ENCODE peak calls at places on chromosomes 1 and 21, in six cellular contexts. Z is activated CD4-positive, alpha-beta T cell treated with anti-CD3 and anti-CD28 coated beads for 36 hours; W is GM10248; E is AG04450; R is SW 1271; J is amygdala. F is an unnamed sample.

GRCh38 chr1:229221106-229222019 is 49.5 kb upstream of the RAB4A start:
- DNase-seq in Z (no peak), W (no peak), E (no peak), R (no peak), J (no peak), F (peak)

GRCh38 chr1:26772687-26773086 is 15.1 kb upstream of the PIGV start:
- DNase-seq in Z (no peak), W (no peak), E (peak), R (peak), J (no peak), F (peak)

GRCh38 chr1:245306628-245307410 is 152.0 kb downstream of the KIF26B start:
- DNase-seq in Z (no peak), W (no peak), E (no peak), R (no peak), J (no peak), F (no peak)

GRCh38 chr1:68808351-68808750 is 311.5 kb upstream of the DEPDC1 start:
- DNase-seq in Z (no peak), W (no peak), E (no peak), R (no peak), J (no peak), F (no peak)

GRCh38 chr1:118074101-118074500 is 110.9 kb downstream of the SPAG17 start:
- DNase-seq in Z (no peak), W (no peak), E (no peak), R (no peak), J (no peak), F (no peak)

GRCh38 chr1:203764105-203765028 is 616 bp upstream of the LAX1 start:
- DNase-seq in Z (peak), W (no peak), E (no peak), R (no peak), J (no peak), F (no peak)

GRCh38 chr1:154772611-154773515 is 97.2 kb downstream of the KCNN3 start:
- DNase-seq in Z (peak), W (no peak), E (no peak), R (no peak), J (no peak), F (no peak)

GRCh38 chr1:96934282-96934681 is 212.7 kb downstream of the PTBP2 start:
- DNase-seq in Z (no peak), W (no peak), E (no peak), R (no peak), J (no peak), F (no peak)

GRCh38 chr1:110280804-110281203 is 58.4 kb upstream of the RBM15 start:
- DNase-seq in Z (no peak), W (no peak), E (no peak), R (no peak), J (no peak), F (no peak)

GRCh38 chr1:200207711-200208126 is 180.2 kb downstream of the NR5A2 start:
- DNase-seq in Z (no peak), W (peak), E (no peak), R (no peak), J (no peak), F (no peak)

GRCh38 chr1:19391596-19391981 is 79.5 kb downstream of the SLC66A1 start:
- DNase-seq in Z (peak), W (no peak), E (no peak), R (no peak), J (no peak), F (no peak)

GRCh38 chr1:208238710-208239517 is 5.3 kb downstream of the PLXNA2 start:
- DNase-seq in Z (peak), W (peak), E (no peak), R (no peak), J (no peak), F (no peak)

GRCh38 chr1:111402083-111402482 is 25.5 kb downstream of the OVGP1 start:
- DNase-seq in Z (peak), W (no peak), E (no peak), R (no peak), J (no peak), F (no peak)

GRCh38 chr1:101905298-101905794 is 91.4 kb downstream of the OLFM3 start:
- DNase-seq in Z (no peak), W (no peak), E (no peak), R (no peak), J (no peak), F (no peak)

GRCh38 chr1:9835758-9836631 is 12.2 kb upstream of the CLSTN1 start:
- DNase-seq in Z (no peak), W (peak), E (no peak), R (no peak), J (no peak), F (peak)

GRCh38 chr1:20720631-20721051 is 2.8 kb upstream of the KIF17 start:
- DNase-seq in Z (no peak), W (no peak), E (no peak), R (no peak), J (no peak), F (no peak)

GRCh38 chr1:153546796-153547559 is 1.4 kb upstream of the S100A4 start:
- DNase-seq in Z (no peak), W (no peak), E (no peak), R (no peak), J (no peak), F (no peak)

GRCh38 chr21:15437873-15438272 is 291.9 kb upstream of the USP25 start:
- DNase-seq in Z (no peak), W (peak), E (no peak), R (no peak), J (no peak), F (no peak)

GRCh38 chr1:36884029-36884701 is 150.2 kb downstream of the GRIK3 start:
- DNase-seq in Z (no peak), W (peak), E (no peak), R (no peak), J (no peak), F (no peak)

GRCh38 chr1:29355375-29355774 is 119.1 kb downstream of the PTPRU start:
- DNase-seq in Z (peak), W (no peak), E (no peak), R (no peak), J (no peak), F (no peak)

GRCh38 chr1:160407819-160408801 is 7.7 kb downstream of the VANGL2 start:
- DNase-seq in Z (no peak), W (no peak), E (no peak), R (no peak), J (no peak), F (peak)

GRCh38 chr1:167905182-167905581 is 8.8 kb downstream of the ADCY10 start:
- DNase-seq in Z (no peak), W (no peak), E (no peak), R (no peak), J (no peak), F (no peak)

GRCh38 chr21:46253610-46254124 is 25.1 kb upstream of the LSS start:
- DNase-seq in Z (peak), W (peak), E (no peak), R (no peak), J (no peak), F (no peak)

GRCh38 chr21:31920275-31920674 is 47.5 kb downstream of the HUNK start:
- DNase-seq in Z (no peak), W (no peak), E (no peak), R (no peak), J (no peak), F (no peak)

GRCh38 chr1:150836129-150836773 is 28.2 kb upstream of the CTSK start:
- DNase-seq in Z (no peak), W (peak), E (no peak), R (no peak), J (no peak), F (no peak)

GRCh38 chr1:92441316-92442311 is 45.1 kb downstream of the GFI1 start:
- DNase-seq in Z (no peak), W (no peak), E (no peak), R (no peak), J (no peak), F (no peak)

GRCh38 chr1:211610779-211611556 is 32.0 kb upstream of the SLC30A1 start:
- DNase-seq in Z (no peak), W (no peak), E (no peak), R (no peak), J (no peak), F (no peak)

GRCh38 chr1:218304281-218305039 is 19.4 kb downstream of the RRP15 start:
- DNase-seq in Z (peak), W (no peak), E (no peak), R (no peak), J (peak), F (no peak)

GRCh38 chr1:94646786-94647555 is 105.4 kb upstream of the F3 start:
- DNase-seq in Z (no peak), W (no peak), E (no peak), R (no peak), J (no peak), F (no peak)

GRCh38 chr1:17597651-17598050 is 58.2 kb downstream of the ARHGEF10L start:
- DNase-seq in Z (no peak), W (no peak), E (no peak), R (no peak), J (no peak), F (no peak)

GRCh38 chr21:42040411-42041180 is 30.4 kb upstream of the ZBTB21 start:
- DNase-seq in Z (no peak), W (no peak), E (peak), R (peak), J (no peak), F (peak)

GRCh38 chr1:63615809-63616420 is 22.7 kb downstream of the PGM1 start:
- DNase-seq in Z (peak), W (peak), E (peak), R (no peak), J (peak), F (no peak)

F was measured in breast epithelium.